ENCODE peak calls at places on chromosomes 5 and 9, in seven cellular contexts. X is IMR-90, U is spleen, H is adrenal gland, K is sigmoid colon, N is ovary, Y is A549. L is an unnamed sample.
A peak's percentile ranks its signal among the peaks of the same experiment; 100 is the strongest.

GRCh38 chr5:181203842-181204560 is 995 bp downstream of the TRIM7 start:
- DNase-seq in X (no peak), N (no peak), U (no peak), H (peak; percentile 43), K (peak; percentile 66), Y (peak; percentile 60), L (no peak)

GRCh38 chr5:113922343-113922742 is 408.8 kb downstream of the YTHDC2 start:
- DNase-seq in U (no peak), H (no peak), X (no peak), Y (no peak), K (no peak), N (no peak), L (no peak)

GRCh38 chr9:132769895-132770774 is 99.9 kb downstream of the GTF3C4 start:
- DNase-seq in K (peak; percentile 76), N (peak; percentile 75), X (peak; percentile 51), H (peak; percentile 63), U (peak; percentile 93), Y (peak; percentile 44), L (peak; percentile 76)

GRCh38 chr5:141529002-141529401 is 40.1 kb downstream of the PCDHGC5 start:
- DNase-seq in H (peak; percentile 80), N (no peak), Y (no peak), U (no peak), X (peak; percentile 88), K (no peak), L (no peak)

GRCh38 chr5:107873877-107874276 is 203.1 kb upstream of the EFNA5 start:
- DNase-seq in N (no peak), H (no peak), Y (no peak), U (no peak), X (no peak), K (no peak), L (no peak)

GRCh38 chr5:96194597-96194996 is 232.9 kb upstream of the ELL2 start:
- DNase-seq in Y (no peak), K (no peak), H (no peak), N (no peak), U (no peak), X (no peak), L (no peak)

GRCh38 chr5:1517838-1518237 is 5.9 kb downstream of the LPCAT1 start:
- DNase-seq in Y (no peak), U (peak; percentile 80), N (peak; percentile 16), K (peak; percentile 46), X (no peak), H (peak; percentile 13), L (peak; percentile 10)

GRCh38 chr5:88785396-88786216 is 97.4 kb downstream of the MEF2C start:
- DNase-seq in Y (peak; percentile 9), K (peak; percentile 64), H (peak; percentile 71), X (peak; percentile 93), N (peak; percentile 39), U (no peak), L (peak; percentile 27)

GRCh38 chr5:168055141-168055680 is 236.2 kb upstream of the WWC1 start:
- DNase-seq in N (no peak), K (no peak), X (no peak), H (no peak), U (no peak), Y (no peak), L (no peak)

GRCh38 chr9:93246526-93246925 is 62.6 kb downstream of the WNK2 start:
- DNase-seq in U (no peak), K (no peak), X (no peak), Y (no peak), N (no peak), H (no peak), L (no peak)

GRCh38 chr5:7017004-7017770 is 304.0 kb downstream of the TENT4A start:
- DNase-seq in H (no peak), Y (no peak), K (no peak), N (no peak), X (no peak), U (no peak), L (no peak)

GRCh38 chr9:137194388-137194787 is 5.9 kb downstream of the SSNA1 start:
- DNase-seq in U (no peak), K (no peak), X (no peak), N (no peak), Y (no peak), H (no peak), L (peak; percentile 85)

GRCh38 chr5:1057841-1058548 is 49.4 kb downstream of the NKD2 start:
- DNase-seq in H (no peak), U (no peak), X (no peak), K (no peak), N (peak; percentile 18), Y (no peak), L (no peak)

GRCh38 chr5:60586307-60586901 is 113.6 kb downstream of the DEPDC1B start:
- DNase-seq in N (no peak), X (peak; percentile 50), H (no peak), K (no peak), Y (no peak), U (no peak), L (no peak)

GRCh38 chr9:83964973-83965349 is 15.1 kb downstream of the HNRNPK start:
- DNase-seq in H (no peak), U (no peak), Y (no peak), X (peak; percentile 41), K (no peak), N (no peak), L (no peak)
- TF ChIP-seq POLR2A in H (no peak), U (no peak), Y (no peak), X (no peak), K (no peak), N (no peak), L (no peak)

DNA sequence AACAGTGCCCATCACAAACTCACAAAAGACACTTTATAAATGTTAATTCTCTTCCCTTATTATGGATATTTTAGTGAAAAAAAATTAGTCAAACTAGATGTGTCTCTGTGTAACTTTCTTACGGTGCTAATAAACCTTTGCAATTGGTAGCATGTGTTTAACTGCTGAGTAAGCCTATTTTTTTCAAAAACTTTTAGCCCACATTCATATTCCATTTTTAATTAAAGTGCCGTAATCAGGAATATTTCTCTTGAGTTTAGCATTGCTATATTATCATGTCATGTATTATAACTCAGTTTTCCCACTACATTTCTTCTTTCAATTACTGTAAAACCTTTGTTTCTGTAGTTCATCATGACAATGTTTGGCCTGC is 51.4 kb downstream of the FYB1 start:
- DNase-seq in X (no peak), N (no peak), K (no peak), H (no peak), U (no peak), Y (no peak), L (no peak)
- H3K4me1 ChIP-seq in X (no peaks in the 10 kb centered on the region), N (no peaks in the 10 kb centered on the region), K (no peaks in the 10 kb centered on the region), H (peaks cover 10% of the 10 kb centered on the region), U (peaks cover 19% of the 10 kb centered on the region), Y (peaks cover 15% of the 10 kb centered on the region), L (no peaks in the 10 kb centered on the region)

DNA sequence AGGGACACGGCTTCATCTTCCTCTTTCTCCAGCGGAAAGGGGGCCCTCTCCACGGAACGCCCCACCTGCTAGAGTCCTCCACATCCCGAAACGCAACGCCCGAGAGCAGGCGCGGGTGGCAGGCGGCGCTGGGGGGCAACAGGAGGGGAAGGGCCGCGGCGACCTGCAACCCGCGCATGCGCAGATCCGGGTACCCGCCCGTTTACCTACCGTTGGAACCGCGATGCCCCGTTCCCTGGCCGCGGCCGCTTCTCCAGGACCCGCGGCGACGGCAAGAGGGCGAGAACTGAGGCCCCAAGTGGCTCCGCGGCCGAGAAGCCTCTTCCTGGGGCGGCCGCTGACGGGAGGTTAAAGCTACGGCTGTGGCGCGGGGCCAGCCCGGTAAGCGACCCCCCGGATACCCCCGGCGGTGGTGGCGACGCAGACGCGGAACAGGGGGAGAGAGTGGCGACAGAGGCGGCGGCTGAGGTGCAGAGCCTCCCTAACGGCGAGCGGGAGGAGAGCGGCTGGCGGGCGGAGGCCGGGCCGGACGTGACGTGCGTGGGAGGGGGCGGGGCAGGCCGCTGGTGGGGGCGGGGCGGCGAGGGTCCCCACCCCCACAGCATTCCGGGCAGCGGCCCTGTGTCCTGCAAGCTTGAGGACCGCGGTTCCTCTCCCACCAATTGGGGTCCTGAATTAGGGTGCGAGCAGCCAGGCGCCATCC is at the start of gene FAM13B:
- DNase-seq in H (peak; percentile 84), X (peak; percentile 48), K (peak; percentile 90), Y (peak; percentile 75), N (peak; percentile 87), U (peak; percentile 96), L (peak; percentile 79)
- TF ChIP-seq POLR2A in H (peak; percentile 48), X (peak; percentile 88), K (peak; percentile 73), Y (peak; percentile 77), N (peak; percentile 90), U (peak; percentile 13), L (peak; percentile 94)

GRCh38 chr9:14213504-14213903 is 100.4 kb downstream of the NFIB start:
- DNase-seq in K (no peak), H (no peak), Y (no peak), U (no peak), N (no peak), X (no peak), L (no peak)
- H3K4me1 ChIP-seq in K (peaks cover 45% of the 10 kb centered on the region), H (peaks cover 28% of the 10 kb centered on the region), Y (peaks cover 97% of the 10 kb centered on the region), U (no peaks in the 10 kb centered on the region), N (no peaks in the 10 kb centered on the region), X (no peaks in the 10 kb centered on the region), L (peaks cover 81% of the 10 kb centered on the region)

GRCh38 chr5:58628626-58629025 is 45.8 kb downstream of the RAB3C start:
- DNase-seq in X (no peak), U (no peak), N (no peak), K (no peak), Y (no peak), H (no peak), L (peak; percentile 5)

GRCh38 chr5:58631895-58632294 is 49.0 kb downstream of the RAB3C start:
- DNase-seq in K (no peak), X (no peak), N (no peak), H (peak; percentile 16), Y (no peak), U (no peak), L (peak; percentile 22)

GRCh38 chr5:58635416-58635815 is 52.5 kb downstream of the RAB3C start:
- DNase-seq in X (no peak), N (no peak), K (no peak), Y (no peak), H (no peak), U (no peak), L (no peak)

DNA sequence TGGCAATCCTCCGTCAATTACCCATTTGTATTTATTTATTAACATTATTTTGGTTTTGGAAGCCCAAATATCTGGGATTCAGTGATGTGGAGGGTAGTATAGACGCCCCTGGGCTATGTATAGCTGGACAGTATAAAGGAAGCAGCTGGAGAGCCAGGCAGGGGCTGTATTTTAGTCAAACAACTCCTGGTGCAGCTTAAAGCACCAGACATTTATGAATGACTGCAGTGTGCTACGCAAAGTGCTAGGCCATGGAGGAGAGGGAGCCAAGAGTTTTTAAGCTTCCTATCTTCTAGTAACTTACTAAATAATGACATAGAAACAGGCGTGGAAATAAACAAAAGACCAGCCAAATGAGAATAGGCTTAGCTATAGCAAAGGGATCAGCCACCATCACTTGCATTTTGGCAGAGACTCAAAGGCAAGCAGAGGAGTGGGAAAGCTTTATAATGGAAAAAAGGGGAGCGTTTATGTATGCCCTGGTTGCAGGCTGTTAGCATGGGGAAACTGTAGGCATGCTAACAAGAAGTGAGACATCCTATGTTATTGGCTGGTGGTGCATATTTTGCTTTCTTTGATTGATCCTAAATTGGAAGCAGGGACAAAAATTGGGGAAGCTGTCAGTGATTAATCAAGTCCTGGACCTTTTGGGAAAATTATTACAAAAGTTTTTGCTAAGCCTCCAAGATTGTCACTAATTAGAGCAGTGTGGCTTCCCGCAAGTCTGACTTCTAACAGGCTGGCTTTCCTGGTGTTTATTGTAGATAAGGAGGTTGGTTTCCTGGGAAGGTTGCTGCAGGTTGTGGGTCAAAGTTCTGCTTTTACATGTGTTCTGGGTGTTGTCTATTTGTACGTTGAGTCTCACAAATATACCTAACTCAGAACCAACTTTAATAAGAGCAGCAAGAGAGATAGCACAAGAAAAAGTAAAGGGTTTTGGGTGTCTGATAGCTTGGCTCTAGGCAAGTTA is 46.6 kb downstream of the RAB3C start:
- DNase-seq in X (no peak), U (no peak), H (no peak), Y (no peak), N (no peak), K (no peak), L (peak; percentile 58)
- TF ChIP-seq POLR2A in X (no peak), U (no peak), H (no peak), Y (no peak), N (no peak), K (no peak), L (no peak)

L was measured in body of pancreas.